ENCODE peak calls at places on chromosomes 3 and 15, in six cellular contexts. K, G, U, M, R and T are unnamed samples.

GRCh38 chr15:68205949-68206539 is 912 bp upstream of the CALML4 start:
- DNase-seq in G (peak), M (no peak), R (no peak), K (no peak), U (no peak), T (no peak)

GRCh38 chr15:60721232-60721576 is 242.3 kb upstream of the ICE2 start:
- DNase-seq in R (no peak), K (no peak), G (no peak), U (no peak), M (no peak), T (no peak)

GRCh38 chr3:133394561-133395311 is 5.1 kb upstream of the BFSP2 start:
- DNase-seq in M (no peak), R (no peak), K (peak), G (no peak), U (no peak), T (no peak)

GRCh38 chr3:131107637-131108433 is 81.2 kb downstream of the NEK11 start:
- DNase-seq in K (peak), G (no peak), U (peak), R (no peak), M (no peak), T (peak)

GRCh38 chr3:143363276-143363675 is 243.7 kb downstream of the CHST2 start:
- DNase-seq in U (no peak), K (peak), R (no peak), M (no peak), G (no peak), T (no peak)

GRCh38 chr3:189849262-189849661 is 218.1 kb downstream of the TP63 start:
- DNase-seq in M (no peak), U (no peak), K (peak), R (no peak), G (no peak), T (no peak)

GRCh38 chr3:123158330-123158729 is 43.4 kb upstream of the SEC22A start:
- DNase-seq in K (no peak), R (no peak), G (no peak), U (peak), M (no peak), T (no peak)

GRCh38 chr3:62122819-62123218 is 250.5 kb downstream of the FEZF2 start:
- DNase-seq in M (no peak), K (no peak), R (no peak), U (no peak), G (no peak), T (no peak)

GRCh38 chr3:56061227-56061626 is 407.0 kb downstream of the ERC2 start:
- DNase-seq in M (no peak), G (no peak), R (no peak), U (peak), K (no peak), T (no peak)

GRCh38 chr15:82680200-82681102 is 29.2 kb downstream of the AP3B2 start:
- DNase-seq in G (peak), R (no peak), K (no peak), M (peak), U (peak), T (peak)

GRCh38 chr15:36468746-36469145 is 110.7 kb upstream of the CDIN1 start:
- DNase-seq in U (no peak), M (no peak), R (no peak), K (peak), G (no peak), T (peak)

GRCh38 chr15:72970965-72971746 is 81.1 kb upstream of the NEO1 start:
- DNase-seq in U (no peak), R (no peak), M (no peak), G (no peak), K (peak), T (no peak)
- H3K27ac ChIP-seq in U (no peak), R (no peak), M (no peak), G (no peak), K (no peak), T (no peak)

GRCh38 chr15:22995786-22996185 is 15.6 kb upstream of the CYFIP1 start:
- DNase-seq in M (no peak), G (no peak), K (peak), U (no peak), R (no peak), T (no peak)

GRCh38 chr15:22988811-22989210 is 8.6 kb upstream of the CYFIP1 start:
- DNase-seq in G (peak), U (no peak), K (no peak), M (no peak), R (no peak), T (no peak)

GRCh38 chr15:22992026-22992331 is 11.8 kb upstream of the CYFIP1 start:
- DNase-seq in G (peak), R (no peak), U (no peak), M (no peak), K (no peak), T (no peak)

GRCh38 chr15:22989576-22990477 is 9.7 kb upstream of the CYFIP1 start:
- DNase-seq in M (no peak), K (no peak), R (no peak), G (peak), U (peak), T (peak)
- H3K27ac ChIP-seq in M (no peak), K (no peak), R (no peak), G (no peak), U (no peak), T (peak)

GRCh38 chr3:25235471-25235870 is 192.6 kb upstream of the RARB start:
- DNase-seq in K (peak), M (no peak), G (no peak), U (no peak), R (no peak), T (no peak)
- H3K27ac ChIP-seq in K (no peak), M (no peak), G (no peak), U (no peak), R (no peak), T (no peak)

GRCh38 chr3:134449277-134449676 is 36.5 kb downstream of the ANAPC13 start:
- DNase-seq in G (no peak), K (no peak), U (peak), M (no peak), R (no peak), T (no peak)

GRCh38 chr3:134449951-134450350 is 35.8 kb downstream of the ANAPC13 start:
- DNase-seq in K (no peak), R (no peak), U (no peak), G (no peak), M (no peak), T (no peak)

GRCh38 chr3:134446800-134447199 is 39.0 kb downstream of the ANAPC13 start:
- DNase-seq in G (no peak), R (no peak), K (peak), M (no peak), U (peak), T (peak)

GRCh38 chr3:134447371-134447770 is 38.4 kb downstream of the ANAPC13 start:
- DNase-seq in K (no peak), M (no peak), U (no peak), R (no peak), G (no peak), T (no peak)

DNA sequence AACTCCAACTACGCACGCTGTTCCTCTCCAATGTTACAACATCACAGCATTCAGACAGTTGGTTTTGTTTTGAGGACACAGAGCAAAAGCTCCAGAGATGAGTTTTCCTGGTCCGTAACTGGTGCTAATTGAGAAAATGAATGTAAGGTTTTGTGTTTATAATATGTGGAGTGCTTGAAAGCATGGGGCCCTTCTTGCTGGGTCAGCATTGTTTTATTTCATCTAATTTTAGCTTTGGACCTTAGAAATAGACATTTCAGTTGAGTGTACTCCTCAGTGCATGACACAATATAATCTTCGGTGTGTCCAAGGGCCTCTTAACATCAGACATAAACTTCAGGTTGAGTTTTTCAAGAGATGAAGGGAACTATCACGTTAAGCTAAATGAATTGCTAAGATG is 37.1 kb downstream of the ANAPC13 start:
- DNase-seq in K (no peak), U (no peak), R (no peak), M (no peak), G (no peak), T (no peak)
- H3K27ac ChIP-seq in K (no peak), U (no peak), R (no peak), M (no peak), G (no peak), T (no peak)

DNA sequence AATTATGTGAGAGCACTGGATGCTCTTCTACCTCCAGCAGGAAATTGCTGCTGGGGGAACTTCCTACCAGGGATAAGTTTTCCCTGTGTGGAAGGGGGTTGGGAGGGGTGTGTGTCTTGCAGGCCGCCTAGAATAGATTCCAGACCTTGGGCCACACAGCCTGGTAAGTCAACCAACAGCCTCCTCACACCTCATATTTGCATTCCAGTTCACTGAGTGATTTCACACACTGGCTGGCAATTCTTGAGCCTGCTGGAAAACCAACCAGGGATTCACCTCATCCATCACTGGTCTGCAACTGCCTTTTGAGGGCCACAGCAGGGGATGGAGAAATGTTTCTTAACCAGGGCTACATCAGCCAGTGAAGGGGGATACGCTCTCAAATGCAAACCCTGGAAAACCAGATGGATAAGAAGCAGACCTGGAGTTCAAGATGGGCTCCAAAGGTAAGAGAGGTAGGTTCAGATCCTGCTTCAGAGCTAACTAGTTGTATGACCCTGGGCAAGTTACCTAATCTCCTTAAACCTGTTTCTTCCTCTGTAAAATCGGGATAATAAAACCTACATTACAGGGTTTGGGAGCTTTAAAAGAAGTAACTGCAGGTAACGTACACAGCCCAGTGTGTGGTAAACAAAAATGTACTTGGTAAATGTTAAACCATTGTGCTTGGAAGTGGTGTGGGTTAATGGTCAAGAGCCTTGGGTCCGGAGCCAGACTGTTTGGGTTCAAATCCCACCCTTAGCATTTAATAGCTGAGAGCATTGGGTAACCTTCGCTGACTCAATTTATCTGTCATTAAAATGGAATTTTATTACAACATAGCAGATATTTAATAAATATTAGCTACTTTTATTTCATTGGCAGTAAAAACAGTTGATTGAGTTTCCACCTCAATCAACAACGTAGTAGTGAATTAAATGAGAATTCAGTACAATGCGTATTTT is 1.8 kb downstream of the FSTL1 start:
- DNase-seq in G (no peak), K (peak), M (no peak), U (peak), R (peak), T (no peak)
- H3K27ac ChIP-seq in G (no peak), K (peak), M (no peak), U (peak), R (peak), T (peak)